ENCODE peak calls at places on chromosomes 13 and 19, in seven cellular contexts. One of them, this sample, is unnamed.

GRCh38 chr13:28447989-28448388 is 46.9 kb downstream of the FLT1 start:
- DNase-seq in activated CD4-positive, alpha-beta T cell treated with anti-CD3 and anti-CD28 coated beads for 48 hours: no peak
- DNase-seq in islet precursor cell: no peak
- DNase-seq in stimulated activated CD8-positive, alpha-beta memory T cell treated with anti-CD3 and anti-CD28 coated beads, Interleukin-15, amount 100 ng/mL, for 48 hours: no peak
- DNase-seq in C1 segment of cervical spinal cord: no peak
- DNase-seq in activated naive CD4-positive, alpha-beta T cell treated with anti-CD3 and anti-CD28 coated beads, Interleukin-2, amount 50 U/mL, for 72 hours: no peak
- DNase-seq in AML-193: no peak
- DNase-seq in this sample: no peak

GRCh38 chr19:18020212-18021067 is 12.5 kb downstream of the ARRDC2 start:
- DNase-seq in activated CD4-positive, alpha-beta T cell treated with anti-CD3 and anti-CD28 coated beads for 48 hours: no peak
- DNase-seq in islet precursor cell: no peak
- DNase-seq in stimulated activated CD8-positive, alpha-beta memory T cell treated with anti-CD3 and anti-CD28 coated beads, Interleukin-15, amount 100 ng/mL, for 48 hours: no peak
- DNase-seq in C1 segment of cervical spinal cord: peak; percentile 18
- DNase-seq in activated naive CD4-positive, alpha-beta T cell treated with anti-CD3 and anti-CD28 coated beads, Interleukin-2, amount 50 U/mL, for 72 hours: no peak
- DNase-seq in AML-193: no peak
- DNase-seq in this sample: no peak

GRCh38 chr13:35210234-35210633 is 266.3 kb downstream of the MAB21L1 start:
- DNase-seq in activated CD4-positive, alpha-beta T cell treated with anti-CD3 and anti-CD28 coated beads for 48 hours: no peak
- DNase-seq in islet precursor cell: no peak
- DNase-seq in stimulated activated CD8-positive, alpha-beta memory T cell treated with anti-CD3 and anti-CD28 coated beads, Interleukin-15, amount 100 ng/mL, for 48 hours: no peak
- DNase-seq in C1 segment of cervical spinal cord: no peak
- DNase-seq in activated naive CD4-positive, alpha-beta T cell treated with anti-CD3 and anti-CD28 coated beads, Interleukin-2, amount 50 U/mL, for 72 hours: no peak
- DNase-seq in AML-193: peak; percentile 34
- DNase-seq in this sample: no peak

GRCh38 chr19:31908486-31909255 is 436.7 kb upstream of the ZNF507 start:
- DNase-seq in activated CD4-positive, alpha-beta T cell treated with anti-CD3 and anti-CD28 coated beads for 48 hours: no peak
- DNase-seq in islet precursor cell: no peak
- DNase-seq in stimulated activated CD8-positive, alpha-beta memory T cell treated with anti-CD3 and anti-CD28 coated beads, Interleukin-15, amount 100 ng/mL, for 48 hours: no peak
- DNase-seq in C1 segment of cervical spinal cord: no peak
- DNase-seq in activated naive CD4-positive, alpha-beta T cell treated with anti-CD3 and anti-CD28 coated beads, Interleukin-2, amount 50 U/mL, for 72 hours: no peak
- DNase-seq in AML-193: no peak
- DNase-seq in this sample: no peak

GRCh38 chr19:53915000-53915399 is 5.9 kb downstream of the CACNG7 start:
- DNase-seq in activated CD4-positive, alpha-beta T cell treated with anti-CD3 and anti-CD28 coated beads for 48 hours: no peak
- DNase-seq in islet precursor cell: peak; percentile 28
- DNase-seq in stimulated activated CD8-positive, alpha-beta memory T cell treated with anti-CD3 and anti-CD28 coated beads, Interleukin-15, amount 100 ng/mL, for 48 hours: no peak
- DNase-seq in C1 segment of cervical spinal cord: no peak
- DNase-seq in activated naive CD4-positive, alpha-beta T cell treated with anti-CD3 and anti-CD28 coated beads, Interleukin-2, amount 50 U/mL, for 72 hours: no peak
- DNase-seq in AML-193: no peak
- DNase-seq in this sample: no peak

GRCh38 chr19:13118424-13119193 is 545 bp downstream of the NACC1 start:
- DNase-seq in activated CD4-positive, alpha-beta T cell treated with anti-CD3 and anti-CD28 coated beads for 48 hours: peak; percentile 60
- DNase-seq in islet precursor cell: peak; percentile 95
- DNase-seq in stimulated activated CD8-positive, alpha-beta memory T cell treated with anti-CD3 and anti-CD28 coated beads, Interleukin-15, amount 100 ng/mL, for 48 hours: peak; percentile 42
- DNase-seq in C1 segment of cervical spinal cord: no peak
- DNase-seq in activated naive CD4-positive, alpha-beta T cell treated with anti-CD3 and anti-CD28 coated beads, Interleukin-2, amount 50 U/mL, for 72 hours: peak; percentile 34
- DNase-seq in AML-193: no peak
- DNase-seq in this sample: no peak

GRCh38 chr19:8161135-8161646 is 11.8 kb upstream of the FBN3 start:
- DNase-seq in activated CD4-positive, alpha-beta T cell treated with anti-CD3 and anti-CD28 coated beads for 48 hours: peak; percentile 63
- DNase-seq in islet precursor cell: no peak
- DNase-seq in stimulated activated CD8-positive, alpha-beta memory T cell treated with anti-CD3 and anti-CD28 coated beads, Interleukin-15, amount 100 ng/mL, for 48 hours: peak; percentile 35
- DNase-seq in C1 segment of cervical spinal cord: peak; percentile 22
- DNase-seq in activated naive CD4-positive, alpha-beta T cell treated with anti-CD3 and anti-CD28 coated beads, Interleukin-2, amount 50 U/mL, for 72 hours: no peak
- DNase-seq in AML-193: no peak
- DNase-seq in this sample: no peak

GRCh38 chr19:49118565-49119410 is at the start of gene C19orf73:
- DNase-seq in activated CD4-positive, alpha-beta T cell treated with anti-CD3 and anti-CD28 coated beads for 48 hours: peak; percentile 97
- DNase-seq in islet precursor cell: peak; percentile 96
- DNase-seq in stimulated activated CD8-positive, alpha-beta memory T cell treated with anti-CD3 and anti-CD28 coated beads, Interleukin-15, amount 100 ng/mL, for 48 hours: peak; percentile 90
- DNase-seq in C1 segment of cervical spinal cord: peak; percentile 94
- DNase-seq in activated naive CD4-positive, alpha-beta T cell treated with anti-CD3 and anti-CD28 coated beads, Interleukin-2, amount 50 U/mL, for 72 hours: peak; percentile 95
- DNase-seq in AML-193: peak; percentile 87
- DNase-seq in this sample: peak; percentile 89

GRCh38 chr13:110423689-110424302 is 116.7 kb downstream of the COL4A2 start:
- DNase-seq in activated CD4-positive, alpha-beta T cell treated with anti-CD3 and anti-CD28 coated beads for 48 hours: no peak
- DNase-seq in islet precursor cell: no peak
- DNase-seq in stimulated activated CD8-positive, alpha-beta memory T cell treated with anti-CD3 and anti-CD28 coated beads, Interleukin-15, amount 100 ng/mL, for 48 hours: no peak
- DNase-seq in C1 segment of cervical spinal cord: no peak
- DNase-seq in activated naive CD4-positive, alpha-beta T cell treated with anti-CD3 and anti-CD28 coated beads, Interleukin-2, amount 50 U/mL, for 72 hours: no peak
- DNase-seq in AML-193: no peak
- DNase-seq in this sample: no peak

GRCh38 chr19:49440439-49441209 is 703 bp downstream of the SLC17A7 start:
- DNase-seq in activated CD4-positive, alpha-beta T cell treated with anti-CD3 and anti-CD28 coated beads for 48 hours: no peak
- DNase-seq in islet precursor cell: no peak
- DNase-seq in stimulated activated CD8-positive, alpha-beta memory T cell treated with anti-CD3 and anti-CD28 coated beads, Interleukin-15, amount 100 ng/mL, for 48 hours: no peak
- DNase-seq in C1 segment of cervical spinal cord: no peak
- DNase-seq in activated naive CD4-positive, alpha-beta T cell treated with anti-CD3 and anti-CD28 coated beads, Interleukin-2, amount 50 U/mL, for 72 hours: no peak
- DNase-seq in AML-193: no peak
- DNase-seq in this sample: no peak

GRCh38 chr19:17078920-17079709 is 3.5 kb downstream of the MYO9B start:
- DNase-seq in activated CD4-positive, alpha-beta T cell treated with anti-CD3 and anti-CD28 coated beads for 48 hours: no peak
- DNase-seq in islet precursor cell: no peak
- DNase-seq in stimulated activated CD8-positive, alpha-beta memory T cell treated with anti-CD3 and anti-CD28 coated beads, Interleukin-15, amount 100 ng/mL, for 48 hours: no peak
- DNase-seq in C1 segment of cervical spinal cord: peak; percentile 22
- DNase-seq in activated naive CD4-positive, alpha-beta T cell treated with anti-CD3 and anti-CD28 coated beads, Interleukin-2, amount 50 U/mL, for 72 hours: no peak
- DNase-seq in AML-193: no peak
- DNase-seq in this sample: no peak

GRCh38 chr19:17415107-17415506 is 4.7 kb upstream of the MVB12A start:
- DNase-seq in activated CD4-positive, alpha-beta T cell treated with anti-CD3 and anti-CD28 coated beads for 48 hours: no peak
- DNase-seq in islet precursor cell: no peak
- DNase-seq in stimulated activated CD8-positive, alpha-beta memory T cell treated with anti-CD3 and anti-CD28 coated beads, Interleukin-15, amount 100 ng/mL, for 48 hours: no peak
- DNase-seq in C1 segment of cervical spinal cord: no peak
- DNase-seq in activated naive CD4-positive, alpha-beta T cell treated with anti-CD3 and anti-CD28 coated beads, Interleukin-2, amount 50 U/mL, for 72 hours: no peak
- DNase-seq in AML-193: no peak
- DNase-seq in this sample: no peak

GRCh38 chr13:41905600-41906254 is 55.2 kb downstream of the VWA8 start:
- DNase-seq in activated CD4-positive, alpha-beta T cell treated with anti-CD3 and anti-CD28 coated beads for 48 hours: no peak
- DNase-seq in islet precursor cell: no peak
- DNase-seq in stimulated activated CD8-positive, alpha-beta memory T cell treated with anti-CD3 and anti-CD28 coated beads, Interleukin-15, amount 100 ng/mL, for 48 hours: no peak
- DNase-seq in C1 segment of cervical spinal cord: no peak
- DNase-seq in activated naive CD4-positive, alpha-beta T cell treated with anti-CD3 and anti-CD28 coated beads, Interleukin-2, amount 50 U/mL, for 72 hours: no peak
- DNase-seq in AML-193: peak; percentile 71
- DNase-seq in this sample: peak; percentile 67

GRCh38 chr13:87123987-87124784 is 547.0 kb upstream of the SLITRK5 start:
- DNase-seq in activated CD4-positive, alpha-beta T cell treated with anti-CD3 and anti-CD28 coated beads for 48 hours: no peak
- DNase-seq in islet precursor cell: peak; percentile 95
- DNase-seq in stimulated activated CD8-positive, alpha-beta memory T cell treated with anti-CD3 and anti-CD28 coated beads, Interleukin-15, amount 100 ng/mL, for 48 hours: no peak
- DNase-seq in C1 segment of cervical spinal cord: no peak
- DNase-seq in activated naive CD4-positive, alpha-beta T cell treated with anti-CD3 and anti-CD28 coated beads, Interleukin-2, amount 50 U/mL, for 72 hours: no peak
- DNase-seq in AML-193: peak; percentile 99
- DNase-seq in this sample: peak; percentile 100

GRCh38 chr13:46232281-46232680 is 20.6 kb downstream of the LRRC63 start:
- DNase-seq in activated CD4-positive, alpha-beta T cell treated with anti-CD3 and anti-CD28 coated beads for 48 hours: no peak
- DNase-seq in islet precursor cell: no peak
- DNase-seq in stimulated activated CD8-positive, alpha-beta memory T cell treated with anti-CD3 and anti-CD28 coated beads, Interleukin-15, amount 100 ng/mL, for 48 hours: no peak
- DNase-seq in C1 segment of cervical spinal cord: no peak
- DNase-seq in activated naive CD4-positive, alpha-beta T cell treated with anti-CD3 and anti-CD28 coated beads, Interleukin-2, amount 50 U/mL, for 72 hours: no peak
- DNase-seq in AML-193: no peak
- DNase-seq in this sample: no peak

GRCh38 chr19:1948676-1949075 is 7.7 kb downstream of the CSNK1G2 start:
- DNase-seq in activated CD4-positive, alpha-beta T cell treated with anti-CD3 and anti-CD28 coated beads for 48 hours: no peak
- DNase-seq in islet precursor cell: no peak
- DNase-seq in stimulated activated CD8-positive, alpha-beta memory T cell treated with anti-CD3 and anti-CD28 coated beads, Interleukin-15, amount 100 ng/mL, for 48 hours: no peak
- DNase-seq in C1 segment of cervical spinal cord: no peak
- DNase-seq in activated naive CD4-positive, alpha-beta T cell treated with anti-CD3 and anti-CD28 coated beads, Interleukin-2, amount 50 U/mL, for 72 hours: no peak
- DNase-seq in AML-193: no peak
- DNase-seq in this sample: no peak

GRCh38 chr19:45913874-45914830 is at the start of gene NANOS2:
- DNase-seq in activated CD4-positive, alpha-beta T cell treated with anti-CD3 and anti-CD28 coated beads for 48 hours: peak; percentile 10
- DNase-seq in islet precursor cell: peak; percentile 81
- DNase-seq in stimulated activated CD8-positive, alpha-beta memory T cell treated with anti-CD3 and anti-CD28 coated beads, Interleukin-15, amount 100 ng/mL, for 48 hours: no peak
- DNase-seq in C1 segment of cervical spinal cord: no peak
- DNase-seq in activated naive CD4-positive, alpha-beta T cell treated with anti-CD3 and anti-CD28 coated beads, Interleukin-2, amount 50 U/mL, for 72 hours: no peak
- DNase-seq in AML-193: no peak
- DNase-seq in this sample: no peak

GRCh38 chr19:1455336-1456120 is 5.6 kb downstream of the APC2 start:
- DNase-seq in activated CD4-positive, alpha-beta T cell treated with anti-CD3 and anti-CD28 coated beads for 48 hours: peak; percentile 87
- DNase-seq in islet precursor cell: peak; percentile 84
- DNase-seq in stimulated activated CD8-positive, alpha-beta memory T cell treated with anti-CD3 and anti-CD28 coated beads, Interleukin-15, amount 100 ng/mL, for 48 hours: peak; percentile 62
- DNase-seq in C1 segment of cervical spinal cord: peak; percentile 37
- DNase-seq in activated naive CD4-positive, alpha-beta T cell treated with anti-CD3 and anti-CD28 coated beads, Interleukin-2, amount 50 U/mL, for 72 hours: peak; percentile 74
- DNase-seq in AML-193: peak; percentile 19
- DNase-seq in this sample: peak; percentile 51

GRCh38 chr13:51542358-51542972 is 41.8 kb upstream of the WDFY2 start:
- DNase-seq in activated CD4-positive, alpha-beta T cell treated with anti-CD3 and anti-CD28 coated beads for 48 hours: no peak
- DNase-seq in islet precursor cell: peak; percentile 66
- DNase-seq in stimulated activated CD8-positive, alpha-beta memory T cell treated with anti-CD3 and anti-CD28 coated beads, Interleukin-15, amount 100 ng/mL, for 48 hours: no peak
- DNase-seq in C1 segment of cervical spinal cord: no peak
- DNase-seq in activated naive CD4-positive, alpha-beta T cell treated with anti-CD3 and anti-CD28 coated beads, Interleukin-2, amount 50 U/mL, for 72 hours: no peak
- DNase-seq in AML-193: no peak
- DNase-seq in this sample: no peak

GRCh38 chr13:24128112-24128511 is 32.4 kb upstream of the SPATA13 start:
- DNase-seq in activated CD4-positive, alpha-beta T cell treated with anti-CD3 and anti-CD28 coated beads for 48 hours: no peak
- DNase-seq in islet precursor cell: no peak
- DNase-seq in stimulated activated CD8-positive, alpha-beta memory T cell treated with anti-CD3 and anti-CD28 coated beads, Interleukin-15, amount 100 ng/mL, for 48 hours: no peak
- DNase-seq in C1 segment of cervical spinal cord: no peak
- DNase-seq in activated naive CD4-positive, alpha-beta T cell treated with anti-CD3 and anti-CD28 coated beads, Interleukin-2, amount 50 U/mL, for 72 hours: no peak
- DNase-seq in AML-193: no peak
- DNase-seq in this sample: no peak

GRCh38 chr19:50980203-50980602 is 3.5 kb downstream of the KLK7 start:
- DNase-seq in activated CD4-positive, alpha-beta T cell treated with anti-CD3 and anti-CD28 coated beads for 48 hours: no peak
- DNase-seq in islet precursor cell: no peak
- DNase-seq in stimulated activated CD8-positive, alpha-beta memory T cell treated with anti-CD3 and anti-CD28 coated beads, Interleukin-15, amount 100 ng/mL, for 48 hours: no peak
- DNase-seq in C1 segment of cervical spinal cord: no peak
- DNase-seq in activated naive CD4-positive, alpha-beta T cell treated with anti-CD3 and anti-CD28 coated beads, Interleukin-2, amount 50 U/mL, for 72 hours: no peak
- DNase-seq in AML-193: no peak
- DNase-seq in this sample: no peak

GRCh38 chr19:6210721-6211600 is 68.8 kb downstream of the MLLT1 start:
- DNase-seq in activated CD4-positive, alpha-beta T cell treated with anti-CD3 and anti-CD28 coated beads for 48 hours: no peak
- DNase-seq in islet precursor cell: no peak
- DNase-seq in stimulated activated CD8-positive, alpha-beta memory T cell treated with anti-CD3 and anti-CD28 coated beads, Interleukin-15, amount 100 ng/mL, for 48 hours: no peak
- DNase-seq in C1 segment of cervical spinal cord: no peak
- DNase-seq in activated naive CD4-positive, alpha-beta T cell treated with anti-CD3 and anti-CD28 coated beads, Interleukin-2, amount 50 U/mL, for 72 hours: no peak
- DNase-seq in AML-193: no peak
- DNase-seq in this sample: no peak

GRCh38 chr19:48735031-48735615 is 5.3 kb downstream of the RASIP1 start:
- DNase-seq in activated CD4-positive, alpha-beta T cell treated with anti-CD3 and anti-CD28 coated beads for 48 hours: no peak
- DNase-seq in islet precursor cell: peak; percentile 88
- DNase-seq in stimulated activated CD8-positive, alpha-beta memory T cell treated with anti-CD3 and anti-CD28 coated beads, Interleukin-15, amount 100 ng/mL, for 48 hours: no peak
- DNase-seq in C1 segment of cervical spinal cord: no peak
- DNase-seq in activated naive CD4-positive, alpha-beta T cell treated with anti-CD3 and anti-CD28 coated beads, Interleukin-2, amount 50 U/mL, for 72 hours: no peak
- DNase-seq in AML-193: no peak
- DNase-seq in this sample: peak; percentile 53

GRCh38 chr19:16273005-16273404 is 51.6 kb upstream of the KLF2 start:
- DNase-seq in activated CD4-positive, alpha-beta T cell treated with anti-CD3 and anti-CD28 coated beads for 48 hours: no peak
- DNase-seq in islet precursor cell: no peak
- DNase-seq in stimulated activated CD8-positive, alpha-beta memory T cell treated with anti-CD3 and anti-CD28 coated beads, Interleukin-15, amount 100 ng/mL, for 48 hours: no peak
- DNase-seq in C1 segment of cervical spinal cord: no peak
- DNase-seq in activated naive CD4-positive, alpha-beta T cell treated with anti-CD3 and anti-CD28 coated beads, Interleukin-2, amount 50 U/mL, for 72 hours: no peak
- DNase-seq in AML-193: no peak
- DNase-seq in this sample: no peak

GRCh38 chr19:41449079-41449864 is 6.3 kb downstream of the ERICH4 start:
- DNase-seq in activated CD4-positive, alpha-beta T cell treated with anti-CD3 and anti-CD28 coated beads for 48 hours: peak; percentile 80
- DNase-seq in islet precursor cell: peak; percentile 91
- DNase-seq in stimulated activated CD8-positive, alpha-beta memory T cell treated with anti-CD3 and anti-CD28 coated beads, Interleukin-15, amount 100 ng/mL, for 48 hours: peak; percentile 51
- DNase-seq in C1 segment of cervical spinal cord: peak; percentile 34
- DNase-seq in activated naive CD4-positive, alpha-beta T cell treated with anti-CD3 and anti-CD28 coated beads, Interleukin-2, amount 50 U/mL, for 72 hours: peak; percentile 80
- DNase-seq in AML-193: peak; percentile 53
- DNase-seq in this sample: peak; percentile 30

GRCh38 chr13:51234676-51235075 is 12.5 kb downstream of the FAM124A start:
- DNase-seq in activated CD4-positive, alpha-beta T cell treated with anti-CD3 and anti-CD28 coated beads for 48 hours: no peak
- DNase-seq in islet precursor cell: no peak
- DNase-seq in stimulated activated CD8-positive, alpha-beta memory T cell treated with anti-CD3 and anti-CD28 coated beads, Interleukin-15, amount 100 ng/mL, for 48 hours: no peak
- DNase-seq in C1 segment of cervical spinal cord: no peak
- DNase-seq in activated naive CD4-positive, alpha-beta T cell treated with anti-CD3 and anti-CD28 coated beads, Interleukin-2, amount 50 U/mL, for 72 hours: no peak
- DNase-seq in AML-193: no peak
- DNase-seq in this sample: no peak

GRCh38 chr19:18469245-18470107 is 31.5 kb upstream of the ISYNA1 start:
- DNase-seq in activated CD4-positive, alpha-beta T cell treated with anti-CD3 and anti-CD28 coated beads for 48 hours: peak; percentile 79
- DNase-seq in islet precursor cell: peak; percentile 80
- DNase-seq in stimulated activated CD8-positive, alpha-beta memory T cell treated with anti-CD3 and anti-CD28 coated beads, Interleukin-15, amount 100 ng/mL, for 48 hours: no peak
- DNase-seq in C1 segment of cervical spinal cord: no peak
- DNase-seq in activated naive CD4-positive, alpha-beta T cell treated with anti-CD3 and anti-CD28 coated beads, Interleukin-2, amount 50 U/mL, for 72 hours: peak; percentile 72
- DNase-seq in AML-193: peak; percentile 21
- DNase-seq in this sample: peak; percentile 23